ENCODE peak calls at places on chromosomes 13 and 19, in six cellular contexts. One of them, this sample, is unnamed. For H3K9me3, the result is how much of the 10 kb centered on the place peaks cover.

GRCh38 chr19:2589441-2589840 is 113.1 kb downstream of the GNG7 start:
- DNase-seq in tibial nerve: no peak
- DNase-seq in neural progenitor cell: no peak
- DNase-seq in body of pancreas: no peak
- DNase-seq in tibial artery: peak
- DNase-seq in CD8-positive, alpha-beta memory T cell: no peak
- DNase-seq in this sample: no peak

GRCh38 chr13:21336609-21337008 is 122.5 kb downstream of the ZDHHC20 start:
- DNase-seq in tibial nerve: no peak
- DNase-seq in neural progenitor cell: peak
- DNase-seq in body of pancreas: no peak
- DNase-seq in tibial artery: no peak
- DNase-seq in CD8-positive, alpha-beta memory T cell: no peak
- DNase-seq in this sample: no peak

GRCh38 chr19:3653865-3654513 is 27.4 kb upstream of the CACTIN start:
- DNase-seq in tibial nerve: no peak
- DNase-seq in neural progenitor cell: peak
- DNase-seq in body of pancreas: no peak
- DNase-seq in tibial artery: no peak
- DNase-seq in CD8-positive, alpha-beta memory T cell: no peak
- DNase-seq in this sample: no peak

GRCh38 chr13:97004886-97005285 is 10.6 kb upstream of the OXGR1 start:
- DNase-seq in tibial nerve: no peak
- DNase-seq in neural progenitor cell: no peak
- DNase-seq in body of pancreas: no peak
- DNase-seq in tibial artery: no peak
- DNase-seq in CD8-positive, alpha-beta memory T cell: no peak
- DNase-seq in this sample: no peak

GRCh38 chr13:109941951-109942350 is 155.6 kb upstream of the IRS2 start:
- DNase-seq in tibial nerve: no peak
- DNase-seq in neural progenitor cell: no peak
- DNase-seq in body of pancreas: no peak
- DNase-seq in tibial artery: no peak
- DNase-seq in CD8-positive, alpha-beta memory T cell: no peak
- DNase-seq in this sample: no peak

GRCh38 chr19:32404939-32405430 is 585 bp upstream of the DPY19L3 start:
- DNase-seq in tibial nerve: peak
- DNase-seq in neural progenitor cell: peak
- DNase-seq in body of pancreas: peak
- DNase-seq in tibial artery: peak
- DNase-seq in CD8-positive, alpha-beta memory T cell: no peak
- DNase-seq in this sample: no peak

GRCh38 chr19:21084343-21084742 is 2.3 kb downstream of the ZNF714 start:
- DNase-seq in tibial nerve: no peak
- DNase-seq in neural progenitor cell: no peak
- DNase-seq in body of pancreas: no peak
- DNase-seq in tibial artery: no peak
- DNase-seq in CD8-positive, alpha-beta memory T cell: no peak
- DNase-seq in this sample: peak

GRCh38 chr19:6733338-6734095 is 3.9 kb downstream of the GPR108 start:
- DNase-seq in tibial nerve: no peak
- DNase-seq in neural progenitor cell: no peak
- DNase-seq in body of pancreas: no peak
- DNase-seq in tibial artery: no peak
- DNase-seq in CD8-positive, alpha-beta memory T cell: no peak
- DNase-seq in this sample: no peak

GRCh38 chr13:97108535-97108910 is 113.6 kb upstream of the MBNL2 start:
- DNase-seq in tibial nerve: no peak
- DNase-seq in neural progenitor cell: no peak
- DNase-seq in body of pancreas: no peak
- DNase-seq in tibial artery: no peak
- DNase-seq in CD8-positive, alpha-beta memory T cell: no peak
- DNase-seq in this sample: no peak

GRCh38 chr13:71513414-71514063 is 353.5 kb downstream of the DACH1 start:
- DNase-seq in tibial nerve: no peak
- DNase-seq in neural progenitor cell: no peak
- DNase-seq in body of pancreas: no peak
- DNase-seq in tibial artery: no peak
- DNase-seq in CD8-positive, alpha-beta memory T cell: no peak
- DNase-seq in this sample: no peak

GRCh38 chr19:3080281-3080680 is 13.9 kb upstream of the GNA11 start:
- DNase-seq in tibial nerve: no peak
- DNase-seq in neural progenitor cell: no peak
- DNase-seq in body of pancreas: no peak
- DNase-seq in tibial artery: peak
- DNase-seq in CD8-positive, alpha-beta memory T cell: no peak
- DNase-seq in this sample: peak

GRCh38 chr19:39398297-39398864 is 7.2 kb downstream of the MED29 start:
- DNase-seq in tibial nerve: peak
- DNase-seq in neural progenitor cell: no peak
- DNase-seq in body of pancreas: peak
- DNase-seq in tibial artery: peak
- DNase-seq in CD8-positive, alpha-beta memory T cell: peak
- DNase-seq in this sample: no peak

GRCh38 chr19:41921280-41922219 is 6.7 kb downstream of the ERFL start:
- DNase-seq in tibial nerve: no peak
- DNase-seq in neural progenitor cell: no peak
- DNase-seq in body of pancreas: no peak
- DNase-seq in tibial artery: no peak
- DNase-seq in CD8-positive, alpha-beta memory T cell: no peak
- DNase-seq in this sample: no peak

GRCh38 chr13:20353973-20354372 is 121.9 kb upstream of the GJB6 start:
- DNase-seq in tibial nerve: no peak
- DNase-seq in neural progenitor cell: no peak
- DNase-seq in body of pancreas: no peak
- DNase-seq in tibial artery: no peak
- DNase-seq in CD8-positive, alpha-beta memory T cell: no peak
- DNase-seq in this sample: no peak

GRCh38 chr13:105969761-105970160 is 565.7 kb downstream of the EFNB2 start:
- DNase-seq in tibial nerve: no peak
- DNase-seq in neural progenitor cell: no peak
- DNase-seq in body of pancreas: no peak
- DNase-seq in tibial artery: no peak
- DNase-seq in CD8-positive, alpha-beta memory T cell: no peak
- DNase-seq in this sample: no peak

GRCh38 chr13:66301482-66301881 is 928.7 kb downstream of the PCDH9 start:
- DNase-seq in tibial nerve: no peak
- DNase-seq in neural progenitor cell: no peak
- DNase-seq in body of pancreas: no peak
- DNase-seq in tibial artery: no peak
- DNase-seq in CD8-positive, alpha-beta memory T cell: no peak
- DNase-seq in this sample: no peak

GRCh38 chr19:37226248-37226647 is 8.2 kb downstream of the ZNF383 start:
- DNase-seq in tibial nerve: no peak
- DNase-seq in neural progenitor cell: no peak
- DNase-seq in body of pancreas: no peak
- DNase-seq in tibial artery: no peak
- DNase-seq in CD8-positive, alpha-beta memory T cell: no peak
- DNase-seq in this sample: no peak

DNA sequence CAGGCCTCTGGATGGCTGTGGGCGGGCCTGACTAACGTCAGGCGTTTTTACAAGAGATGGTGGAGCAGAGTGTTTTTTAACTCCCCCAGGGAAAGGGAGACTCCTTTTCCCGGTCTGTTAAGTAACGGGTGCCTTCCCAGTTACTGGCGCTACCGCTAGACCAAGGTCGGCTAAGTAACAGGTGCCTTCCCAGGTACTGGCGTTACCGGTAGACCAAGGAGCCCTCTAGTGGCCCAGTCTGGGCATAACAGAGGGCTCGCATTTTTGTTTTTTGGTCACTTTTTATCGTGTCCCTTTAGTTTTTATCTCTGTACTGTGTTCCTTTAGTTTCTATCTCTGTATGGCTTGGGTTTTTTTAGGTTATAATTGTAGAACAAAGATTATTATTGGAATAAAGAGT is 10.0 kb downstream of the ZNF383 start:
- DNase-seq in tibial nerve: no peak
- DNase-seq in neural progenitor cell: peak
- DNase-seq in body of pancreas: peak
- DNase-seq in tibial artery: no peak
- DNase-seq in CD8-positive, alpha-beta memory T cell: peak
- DNase-seq in this sample: no peak
- H3K9me3 ChIP-seq in tibial nerve: half or more
- H3K9me3 ChIP-seq in neural progenitor cell: under half
- H3K9me3 ChIP-seq in body of pancreas: under half
- H3K9me3 ChIP-seq in tibial artery: under half
- H3K9me3 ChIP-seq in CD8-positive, alpha-beta memory T cell: under half
- H3K9me3 ChIP-seq in this sample: under half

DNA sequence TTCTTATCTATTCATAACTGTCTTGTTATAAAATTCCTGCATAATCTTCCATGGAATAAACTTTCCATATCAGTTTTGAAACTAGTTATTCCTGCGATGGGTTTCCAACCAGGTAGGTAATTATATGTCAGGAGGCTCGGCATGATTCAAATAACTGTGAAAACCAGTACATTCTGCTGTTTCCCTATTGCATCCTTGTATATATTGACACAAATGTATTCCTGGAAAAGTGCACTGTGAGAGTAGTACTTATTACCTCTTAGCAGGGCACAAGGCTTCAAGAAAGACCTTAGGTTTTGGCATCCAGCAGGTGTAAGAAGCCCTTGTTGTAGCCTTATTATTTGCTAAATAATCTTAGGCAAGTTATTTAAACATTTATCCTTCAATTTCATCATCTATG is 1131.3 kb upstream of the ATXN8OS start:
- DNase-seq in tibial nerve: no peak
- DNase-seq in neural progenitor cell: no peak
- DNase-seq in body of pancreas: no peak
- DNase-seq in tibial artery: no peak
- DNase-seq in CD8-positive, alpha-beta memory T cell: no peak
- DNase-seq in this sample: no peak
- H3K9me3 ChIP-seq in tibial nerve: under half
- H3K9me3 ChIP-seq in neural progenitor cell: under half
- H3K9me3 ChIP-seq in body of pancreas: under half
- H3K9me3 ChIP-seq in tibial artery: under half
- H3K9me3 ChIP-seq in CD8-positive, alpha-beta memory T cell: under half
- H3K9me3 ChIP-seq in this sample: under half

DNA sequence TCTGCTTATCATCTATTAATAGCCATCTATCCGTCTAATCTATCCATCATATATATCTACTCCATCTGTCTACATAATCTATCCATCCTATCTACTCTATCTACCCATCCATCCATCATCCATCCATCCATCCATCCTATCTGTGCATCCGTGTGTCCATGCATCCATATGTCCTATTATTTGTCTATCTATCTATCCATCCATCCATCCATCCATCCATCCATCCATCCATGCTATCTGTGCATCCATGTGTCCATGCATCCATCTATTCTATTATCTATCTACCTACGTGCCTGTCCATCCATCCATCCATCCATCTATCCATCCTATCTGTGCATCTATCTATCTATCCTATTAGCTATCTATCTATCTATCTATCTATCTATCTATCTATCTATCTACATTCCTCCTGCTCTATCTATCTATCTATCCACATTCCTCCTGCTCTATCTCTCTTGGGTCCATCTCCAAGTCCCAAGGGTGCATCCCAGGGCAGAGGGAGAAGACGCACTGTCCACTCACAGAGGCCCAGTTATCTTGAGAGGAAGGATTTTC is 1.9 kb downstream of the CYP4F2 start:
- DNase-seq in tibial nerve: no peak
- DNase-seq in neural progenitor cell: no peak
- DNase-seq in body of pancreas: no peak
- DNase-seq in tibial artery: no peak
- DNase-seq in CD8-positive, alpha-beta memory T cell: no peak
- DNase-seq in this sample: no peak
- H3K9me3 ChIP-seq in tibial nerve: under half
- H3K9me3 ChIP-seq in neural progenitor cell: under half
- H3K9me3 ChIP-seq in body of pancreas: under half
- H3K9me3 ChIP-seq in tibial artery: under half
- H3K9me3 ChIP-seq in CD8-positive, alpha-beta memory T cell: under half
- H3K9me3 ChIP-seq in this sample: under half

DNA sequence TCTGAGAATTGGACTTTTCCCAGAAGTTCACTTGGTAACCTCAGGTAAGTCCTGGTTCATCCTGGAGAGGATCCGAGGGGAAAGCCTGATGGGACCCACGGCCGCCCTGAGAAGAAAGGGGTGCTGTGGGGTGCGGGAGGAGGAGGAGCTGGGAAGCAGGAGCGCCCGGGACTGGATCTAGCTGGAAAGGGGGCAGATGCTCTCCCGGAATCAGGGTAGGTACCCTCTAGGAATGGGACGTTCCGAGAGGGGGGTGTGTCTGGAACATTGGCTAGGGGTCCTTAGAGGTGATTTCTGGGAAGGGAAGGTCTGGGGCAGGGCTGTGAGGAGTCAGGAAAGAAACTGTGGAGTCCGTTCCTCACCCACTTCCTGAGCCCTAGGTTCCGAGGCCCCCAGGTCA is 38.7 kb upstream of the ZNF492 start:
- DNase-seq in tibial nerve: no peak
- DNase-seq in neural progenitor cell: no peak
- DNase-seq in body of pancreas: no peak
- DNase-seq in tibial artery: no peak
- DNase-seq in CD8-positive, alpha-beta memory T cell: no peak
- DNase-seq in this sample: no peak
- H3K9me3 ChIP-seq in tibial nerve: under half
- H3K9me3 ChIP-seq in neural progenitor cell: under half
- H3K9me3 ChIP-seq in body of pancreas: under half
- H3K9me3 ChIP-seq in tibial artery: under half
- H3K9me3 ChIP-seq in CD8-positive, alpha-beta memory T cell: under half
- H3K9me3 ChIP-seq in this sample: under half